ENCODE peak calls at places on chromosomes 5 and 9, in six cellular contexts. Z is IMR-90, H is H9, B is PC-3, D is fibroblast of lung, V is mesenchymal stem cell. K is an unnamed sample.

GRCh38 chr5:104498281-104498680 is 935.7 kb upstream of the NUDT12 start:
- DNase-seq in Z (peak; percentile 86), H (no peak), B (peak; percentile 73), D (peak; percentile 45), V (peak; percentile 89), K (no peak)

GRCh38 chr5:83471405-83472212 is at the start of gene VCAN:
- DNase-seq in Z (peak; percentile 82), H (peak; percentile 82), B (peak; percentile 51), D (peak; percentile 97), V (peak; percentile 92), K (no peak)

GRCh38 chr5:5699062-5699461 is 276.6 kb downstream of the ICE1 start:
- DNase-seq in Z (no peak), H (peak; percentile 48), B (no peak), D (no peak), V (no peak), K (no peak)

GRCh38 chr5:179927834-179928233 is 20.1 kb upstream of the TBC1D9B start:
- DNase-seq in Z (no peak), H (no peak), B (no peak), D (no peak), V (no peak), K (no peak)

GRCh38 chr9:132486706-132487350 is 76.8 kb downstream of the CFAP77 start:
- DNase-seq in Z (no peak), H (no peak), B (no peak), D (no peak), V (no peak), K (no peak)

GRCh38 chr9:122132539-122132938 is 27.0 kb downstream of the NDUFA8 start:
- DNase-seq in Z (no peak), H (no peak), B (no peak), D (no peak), V (no peak), K (no peak)

GRCh38 chr5:76493190-76493837 is 90.2 kb downstream of the IQGAP2 start:
- DNase-seq in Z (no peak), H (no peak), B (no peak), D (no peak), V (no peak), K (no peak)

GRCh38 chr5:165538065-165538464 is 2032.6 kb downstream of the MAT2B start:
- DNase-seq in Z (peak; percentile 44), H (no peak), B (no peak), D (peak; percentile 3), V (peak; percentile 16), K (no peak)

GRCh38 chr9:120389867-120390266 is 190.1 kb downstream of the CDK5RAP2 start:
- DNase-seq in Z (no peak), H (no peak), B (no peak), D (no peak), V (no peak), K (no peak)

GRCh38 chr9:99365233-99365980 is 143.3 kb downstream of the SEC61B start:
- DNase-seq in Z (peak; percentile 71), H (no peak), B (no peak), D (peak; percentile 58), V (no peak), K (no peak)

GRCh38 chr5:111063709-111064322 is 7.7 kb upstream of the TSLP start:
- DNase-seq in Z (peak; percentile 30), H (no peak), B (peak; percentile 93), D (peak; percentile 26), V (no peak), K (peak; percentile 70)

GRCh38 chr5:173715607-173716006 is 99.2 kb upstream of the BOD1 start:
- DNase-seq in Z (peak; percentile 34), H (no peak), B (no peak), D (no peak), V (no peak), K (no peak)

GRCh38 chr5:86869268-86869667 is 251.5 kb downstream of the COX7C start:
- DNase-seq in Z (no peak), H (no peak), B (no peak), D (no peak), V (no peak), K (no peak)

GRCh38 chr5:148653271-148653839 is 972 bp downstream of the HTR4 start:
- DNase-seq in Z (no peak), H (no peak), B (no peak), D (no peak), V (no peak), K (no peak)

GRCh38 chr5:113683211-113683610 is 169.7 kb downstream of the YTHDC2 start:
- DNase-seq in Z (no peak), H (no peak), B (no peak), D (no peak), V (no peak), K (no peak)
- H2AFZ ChIP-seq in Z (no peak overlapping the region), H (no peak overlapping the region), B (no peak overlapping the region), D (no peak overlapping the region), V (no peak overlapping the region), K (no peak overlapping the region)

GRCh38 chr9:130689937-130690700 is 3.5 kb upstream of the EXOSC2 start:
- DNase-seq in Z (peak; percentile 94), H (peak; percentile 89), B (peak; percentile 95), D (peak; percentile 97), V (peak; percentile 72), K (peak; percentile 83)

GRCh38 chr9:130685104-130685503 is 8.5 kb upstream of the EXOSC2 start:
- DNase-seq in Z (no peak), H (no peak), B (no peak), D (no peak), V (no peak), K (no peak)

GRCh38 chr9:130688070-130688469 is 5.5 kb upstream of the EXOSC2 start:
- DNase-seq in Z (no peak), H (no peak), B (no peak), D (no peak), V (no peak), K (no peak)

GRCh38 chr9:130689572-130689936 is 4.0 kb upstream of the EXOSC2 start:
- DNase-seq in Z (no peak), H (no peak), B (no peak), D (no peak), V (no peak), K (no peak)

DNA sequence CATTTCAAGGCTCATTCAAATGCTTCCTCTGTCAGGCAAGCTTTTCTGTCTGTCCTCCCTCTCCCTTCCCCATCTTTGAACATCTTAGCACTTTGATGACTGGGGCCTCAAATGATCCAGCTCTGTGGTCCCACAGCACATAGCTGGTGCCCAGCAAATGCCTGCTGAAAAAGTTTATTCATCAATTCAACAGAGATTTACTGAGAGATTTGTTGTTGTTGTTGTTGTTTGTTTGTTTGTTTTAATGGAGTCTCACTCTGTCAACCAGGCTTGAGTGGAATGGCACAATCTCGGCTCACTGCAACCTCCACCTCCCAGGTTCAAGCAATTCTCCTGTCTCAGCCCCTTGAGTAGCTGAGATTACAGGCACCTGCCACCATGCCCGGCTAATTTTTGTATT is 6.0 kb upstream of the EXOSC2 start:
- DNase-seq in Z (no peak), H (no peak), B (no peak), D (no peak), V (no peak), K (no peak)
- H2AFZ ChIP-seq in Z (no peak overlapping the region), H (no peak overlapping the region), B (no peak overlapping the region), D (no peak overlapping the region), V (no peak overlapping the region), K (no peak overlapping the region)

DNA sequence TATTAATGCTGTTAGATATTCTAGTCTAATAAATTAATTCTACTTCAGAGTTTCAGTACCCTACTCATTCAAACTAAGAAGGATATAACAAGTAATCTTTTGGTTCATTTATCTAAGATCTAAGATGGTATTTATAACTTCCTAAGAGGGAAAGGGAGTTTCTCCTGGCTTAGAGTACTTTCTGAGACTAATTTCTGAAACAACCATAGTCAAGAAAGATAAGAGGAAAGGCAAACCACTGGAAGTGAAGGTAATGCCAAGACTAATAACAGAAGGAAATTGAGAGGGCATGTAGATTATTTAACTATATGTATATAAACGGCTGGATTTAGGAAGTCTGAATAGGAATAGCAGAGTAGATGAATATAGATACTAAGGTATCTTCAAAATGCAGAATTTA is 112.4 kb upstream of the ACOT12 start:
- DNase-seq in Z (no peak), H (no peak), B (no peak), D (no peak), V (no peak), K (no peak)
- H2AFZ ChIP-seq in Z (no peak overlapping the region), H (no peak overlapping the region), B (no peak overlapping the region), D (no peak overlapping the region), V (no peak overlapping the region), K (no peak overlapping the region)

DNA sequence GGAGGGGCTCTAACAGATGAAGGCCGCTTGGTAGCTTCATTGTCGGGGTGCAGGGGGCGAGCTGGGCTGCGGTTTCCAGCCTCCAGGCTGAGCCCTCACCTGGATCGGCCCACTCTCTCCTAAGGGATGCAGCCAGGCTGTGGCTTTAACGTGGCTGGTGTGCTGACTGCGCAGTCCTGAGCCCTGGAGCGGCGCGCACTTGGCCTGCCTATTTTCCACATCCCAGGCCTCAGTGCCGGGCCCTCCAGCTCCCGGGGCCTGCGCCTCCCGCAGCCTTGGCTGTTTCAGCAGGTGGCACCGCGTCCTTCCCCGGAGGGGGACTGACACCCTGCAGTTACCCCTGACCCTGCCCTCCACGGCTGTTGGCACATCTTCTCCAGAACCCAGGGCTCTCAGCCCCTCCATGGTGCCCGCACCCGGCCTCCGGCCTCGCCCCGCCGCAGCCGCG is 1.4 kb downstream of the RNU6ATAC start:
- DNase-seq in Z (no peak), H (peak; percentile 41), B (no peak), D (no peak), V (no peak), K (no peak)
- H2AFZ ChIP-seq in Z (peak overlapping the region; percentile 97), H (no peak overlapping the region), B (peak overlapping the region; percentile 93), D (peak overlapping the region; percentile 82), V (no peak overlapping the region), K (no peak overlapping the region)

K was measured in PC-9.